ENCODE peak calls at places on chromosomes 13 and 19, in eight cellular contexts. E is fibroblast of the aortic adventitia; D is fibroblast of lung; A is stimulated activated CD8-positive, alpha-beta memory T cell treated with anti-CD3 and anti-CD28 coated beads, Interleukin-12 subunit alpha, Interleukin-12 subunit beta, amount 100 ng/mL, for 4 hours; G is frontal cortex; C is activated T-helper 1 cell treated with Interleukin-2 at 50 U/mL for 16 hours; I is left colon; Q is A549. T is an unnamed sample.

GRCh38 chr13:106176103-106176502 is 359.4 kb downstream of the EFNB2 start:
- DNase-seq in E (no peak), D (peak), A (no peak), G (no peak), C (no peak), I (no peak), Q (no peak), T (no peak)

GRCh38 chr13:24149306-24150032 is 11.1 kb upstream of the SPATA13 start:
- DNase-seq in E (peak), D (peak), A (no peak), G (no peak), C (no peak), I (no peak), Q (no peak), T (no peak)

GRCh38 chr19:29503140-29503758 is 22.5 kb upstream of the VSTM2B start:
- DNase-seq in E (no peak), D (no peak), A (no peak), G (no peak), C (no peak), I (no peak), Q (no peak), T (no peak)

GRCh38 chr13:45765464-45765863 is 63.3 kb downstream of the CBY2 start:
- DNase-seq in E (no peak), D (no peak), A (no peak), G (no peak), C (no peak), I (no peak), Q (no peak), T (no peak)

GRCh38 chr13:59356607-59357006 is 807.1 kb downstream of the DIAPH3 start:
- DNase-seq in E (peak), D (peak), A (no peak), G (no peak), C (no peak), I (peak), Q (no peak), T (no peak)

GRCh38 chr13:97386832-97387486 is 47.0 kb upstream of the RAP2A start:
- DNase-seq in E (no peak), D (peak), A (no peak), G (no peak), C (no peak), I (no peak), Q (no peak), T (peak)

GRCh38 chr13:45362939-45363338 is 22.0 kb upstream of the TPT1 start:
- DNase-seq in E (no peak), D (no peak), A (no peak), G (no peak), C (no peak), I (no peak), Q (no peak), T (peak)

GRCh38 chr19:31289976-31290375 is 59.3 kb downstream of the TSHZ3 start:
- DNase-seq in E (no peak), D (no peak), A (no peak), G (no peak), C (no peak), I (no peak), Q (no peak), T (no peak)

GRCh38 chr19:8607386-8607785 is 3.1 kb downstream of the ADAMTS10 start:
- DNase-seq in E (peak), D (peak), A (no peak), G (no peak), C (no peak), I (no peak), Q (no peak), T (no peak)

GRCh38 chr19:55173717-55174409 is 6.2 kb downstream of the SYT5 start:
- DNase-seq in E (peak), D (peak), A (no peak), G (peak), C (no peak), I (peak), Q (peak), T (no peak)

GRCh38 chr19:53131732-53132131 is 978 bp downstream of the ZNF415 start:
- DNase-seq in E (no peak), D (no peak), A (no peak), G (no peak), C (no peak), I (no peak), Q (no peak), T (no peak)